ENCODE peak calls at places on chromosomes 12 and 14, in seven cellular contexts. L is suprapubic skin, M is OCI-LY7, P is PC-9, J is breast epithelium, N is kidney, V is cardiac muscle cell. C is an unnamed sample. For H3K9me3 and H3K4me1, the result is how much of the 10 kb centered on the place peaks cover.

GRCh38 chr12:124915249-124916236 is 1.1 kb upstream of the UBC start:
- DNase-seq in N (no peak), P (peak), L (no peak), J (peak), V (peak), M (no peak), C (peak)

GRCh38 chr12:15716566-15716965 is 72.6 kb downstream of the EPS8 start:
- DNase-seq in P (no peak), L (no peak), M (no peak), N (no peak), V (no peak), J (no peak), C (no peak)

GRCh38 chr14:58280954-58281787 is 17.2 kb upstream of the ARID4A start:
- DNase-seq in N (no peak), L (no peak), J (no peak), V (peak), M (no peak), P (peak), C (no peak)

GRCh38 chr14:58776516-58776915 is 138.8 kb downstream of the DACT1 start:
- DNase-seq in V (no peak), J (no peak), L (no peak), N (no peak), M (no peak), P (no peak), C (no peak)

GRCh38 chr12:75378354-75378753 is 12.5 kb upstream of the GLIPR1L2 start:
- DNase-seq in M (no peak), L (no peak), P (no peak), N (no peak), J (no peak), V (peak), C (no peak)

GRCh38 chr12:95674631-95675030 is 115.9 kb downstream of the NTN4 start:
- DNase-seq in J (no peak), L (no peak), P (no peak), N (no peak), V (peak), M (no peak), C (no peak)

GRCh38 chr12:85457026-85457425 is 177.0 kb downstream of the ALX1 start:
- DNase-seq in P (no peak), M (no peak), J (no peak), N (no peak), L (no peak), V (no peak), C (no peak)

GRCh38 chr12:31368666-31369361 is 42.9 kb upstream of the SINHCAF start:
- DNase-seq in M (no peak), L (no peak), J (no peak), V (peak), P (peak), N (no peak), C (no peak)

GRCh38 chr12:56629459-56630179 is 507 bp downstream of the BAZ2A start:
- DNase-seq in M (peak), N (no peak), J (no peak), P (no peak), L (peak), V (peak), C (no peak)

GRCh38 chr12:8077207-8077606 is 4.9 kb upstream of the NECAP1 start:
- DNase-seq in V (no peak), M (no peak), L (no peak), N (no peak), P (peak), J (no peak), C (no peak)

GRCh38 chr14:88986146-88986841 is 161.8 kb downstream of the TTC8 start:
- DNase-seq in M (no peak), P (peak), N (no peak), J (no peak), V (peak), L (no peak), C (no peak)

DNA sequence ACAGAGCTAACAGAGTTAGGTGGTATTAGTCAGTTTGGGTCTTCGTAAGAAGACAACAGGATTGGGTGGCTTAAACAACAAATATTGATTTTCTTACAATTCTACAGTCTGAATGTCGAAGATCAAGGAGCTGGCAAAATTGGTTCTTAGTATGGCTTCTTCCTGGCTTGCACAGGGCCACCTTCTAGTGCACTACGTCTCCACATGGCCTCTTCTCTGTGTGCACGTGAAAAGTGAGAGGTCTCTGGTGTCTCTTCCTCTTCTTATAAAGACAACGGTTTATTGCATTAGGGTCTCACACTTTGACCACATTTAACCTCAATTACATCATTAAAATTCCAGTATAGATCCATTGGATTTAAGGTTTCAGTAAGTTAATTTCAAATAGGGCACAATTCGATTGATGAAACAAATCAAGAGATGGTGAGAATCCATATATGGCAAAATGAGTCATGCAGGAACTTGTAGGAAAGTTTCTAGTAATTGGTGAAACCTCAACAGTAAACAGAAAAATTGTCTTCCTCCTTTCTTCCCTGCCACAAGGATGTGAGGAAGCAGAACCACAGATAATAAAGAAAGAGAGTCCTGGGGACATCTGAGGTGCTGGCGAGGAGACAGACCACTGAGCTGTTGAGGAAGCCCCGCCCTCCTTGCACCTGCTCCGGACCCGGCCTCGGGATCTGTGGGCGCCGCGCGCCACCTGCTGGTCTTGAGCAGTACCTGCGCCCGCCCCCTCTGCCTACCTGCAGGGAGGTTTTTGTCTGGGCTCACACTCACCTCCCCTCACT is 846.7 kb downstream of the TMEM121 start:
- DNase-seq in V (no peak), J (no peak), M (peak), L (no peak), N (peak), P (peak), C (no peak)
- H3K9me3 ChIP-seq in V (under half), J (under half), M (under half), L (under half), N (under half), P (under half), C (under half)

DNA sequence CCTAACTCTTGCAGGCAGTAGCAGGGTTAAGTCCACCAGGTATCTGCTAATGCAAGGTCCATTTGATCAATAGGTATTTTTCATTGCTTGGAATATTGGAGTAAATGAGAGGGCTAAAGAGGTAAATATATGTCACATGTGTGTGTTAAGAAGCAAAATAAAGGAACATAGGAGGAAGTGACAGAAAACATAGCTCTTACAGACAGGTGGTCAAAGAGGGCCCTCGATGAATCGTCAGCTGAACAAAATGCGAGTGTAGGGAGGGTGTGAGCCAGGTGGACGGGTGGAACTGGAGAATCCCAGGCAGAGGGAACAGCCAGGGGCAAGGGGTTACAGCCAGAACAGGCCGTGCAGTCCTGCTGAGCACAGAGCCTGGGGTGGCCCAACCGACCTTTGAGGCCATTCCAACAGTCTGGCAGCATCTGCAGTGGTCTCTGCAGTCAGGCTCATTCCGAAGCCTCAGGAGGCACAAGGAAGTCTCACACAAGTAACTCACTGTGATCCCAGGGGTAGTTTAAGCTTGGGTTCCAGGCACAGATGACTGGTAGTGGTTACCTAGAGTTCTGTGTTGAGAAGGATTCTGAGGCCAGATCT is 43.2 kb downstream of the CCDC88C start:
- DNase-seq in M (peak), L (no peak), J (no peak), V (no peak), P (peak), N (no peak), C (no peak)
- H3K4me3 ChIP-seq in M (peak), L (no peak), J (no peak), V (no peak), P (no peak), N (no peak), C (no peak)

GRCh38 chr12:6693832-6694355 is 4.7 kb upstream of the ZNF384 start:
- DNase-seq in L (no peak), J (no peak), V (no peak), P (no peak), N (no peak), M (no peak), C (no peak)
- H3K4me1 ChIP-seq in L (under half), J (under half), V (under half), P (under half), N (under half), M (half or more), C (under half)

DNA sequence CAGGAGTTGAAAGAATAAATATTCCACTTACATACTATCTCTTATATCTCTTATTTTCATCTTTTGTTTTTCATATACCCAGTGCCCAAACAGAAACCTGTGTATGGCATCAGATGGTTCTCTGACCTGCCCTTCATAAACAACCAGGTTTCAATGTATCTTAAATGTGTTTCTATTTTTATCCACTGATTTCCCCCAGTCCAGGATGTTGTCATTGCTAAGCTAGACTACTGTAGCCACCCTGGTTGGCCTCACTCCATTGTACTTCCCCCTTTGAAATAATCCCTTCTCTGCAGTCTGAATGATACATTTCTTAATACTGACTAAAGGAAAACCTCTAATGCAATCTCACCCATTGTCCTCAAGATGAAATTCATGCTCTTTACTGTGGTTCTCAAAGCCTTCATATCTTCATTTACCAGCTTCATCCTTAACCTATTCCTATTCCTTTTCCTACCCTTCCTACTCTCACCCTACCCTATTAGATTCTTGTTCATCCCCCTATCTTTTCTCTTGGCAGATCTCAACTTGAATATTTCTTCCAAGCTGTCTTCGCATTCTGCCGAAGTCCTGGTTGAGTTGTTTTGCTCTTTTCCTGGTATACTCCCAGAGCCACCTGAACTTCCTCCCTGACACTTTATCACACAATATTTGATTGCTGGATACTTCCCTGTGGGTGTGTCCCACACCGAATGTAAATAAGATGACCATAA is 312.4 kb downstream of the FOXG1 start:
- DNase-seq in N (no peak), J (no peak), M (no peak), V (no peak), L (no peak), P (no peak), C (no peak)
- H3K9me3 ChIP-seq in N (under half), J (under half), M (under half), V (under half), L (under half), P (under half), C (under half)

GRCh38 chr12:77047341-77048202 is 17.8 kb downstream of the E2F7 start:
- DNase-seq in J (no peak), M (no peak), P (no peak), V (no peak), L (no peak), N (no peak), C (no peak)

GRCh38 chr12:77054856-77055255 is 10.5 kb downstream of the E2F7 start:
- DNase-seq in J (no peak), P (no peak), M (no peak), L (no peak), V (peak), N (no peak), C (no peak)

GRCh38 chr12:77053259-77053658 is 12.1 kb downstream of the E2F7 start:
- DNase-seq in N (no peak), P (no peak), M (no peak), J (no peak), V (no peak), L (no peak), C (no peak)

GRCh38 chr12:77045183-77045582 is 20.2 kb downstream of the E2F7 start:
- DNase-seq in N (no peak), J (no peak), L (no peak), V (no peak), P (no peak), M (no peak), C (no peak)

DNA sequence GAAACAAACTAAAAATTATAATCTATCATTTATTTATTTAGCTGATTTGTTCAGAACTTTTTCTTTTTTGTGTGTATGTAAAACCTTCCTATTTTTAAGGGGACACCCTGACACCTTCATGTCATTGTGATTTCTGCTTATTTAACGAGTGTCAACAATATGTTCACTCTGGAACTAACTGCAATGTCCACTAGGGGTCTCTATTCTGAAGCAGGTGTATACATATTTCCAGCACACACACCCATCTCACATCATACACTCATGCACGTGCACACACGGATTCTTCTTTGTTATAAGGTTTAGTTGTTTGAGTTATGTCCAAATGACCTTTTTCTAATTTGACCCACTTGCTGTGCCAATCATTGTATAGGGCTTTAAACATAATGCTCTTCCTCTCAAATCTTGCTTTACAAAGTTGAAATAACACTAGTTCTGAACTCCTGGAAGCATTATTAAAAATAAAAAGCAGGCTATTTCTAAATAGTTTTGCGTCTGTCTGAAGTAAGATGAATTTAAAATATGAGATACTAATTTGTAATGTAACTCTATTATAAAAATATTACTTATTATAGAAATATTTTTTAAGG is 15.5 kb downstream of the E2F7 start:
- DNase-seq in N (no peak), J (no peak), V (peak), L (no peak), M (peak), P (no peak), C (no peak)
- H3K4me3 ChIP-seq in N (no peak), J (no peak), V (no peak), L (no peak), M (no peak), P (no peak), C (no peak)

GRCh38 chr12:113134521-113134951 is 1.0 kb downstream of the RASAL1 start:
- DNase-seq in N (no peak), L (no peak), M (peak), P (no peak), V (no peak), J (no peak), C (no peak)

GRCh38 chr12:113136128-113136989 is 798 bp upstream of the RASAL1 start:
- DNase-seq in J (no peak), L (no peak), V (peak), P (peak), N (peak), M (peak), C (no peak)

GRCh38 chr12:113136990-113137511 is 1.5 kb upstream of the RASAL1 start:
- DNase-seq in J (no peak), L (no peak), M (no peak), N (peak), V (no peak), P (peak), C (no peak)

GRCh38 chr12:113133036-113133435 is 2.5 kb downstream of the RASAL1 start:
- DNase-seq in N (no peak), M (no peak), P (no peak), V (no peak), L (no peak), J (no peak), C (no peak)

DNA sequence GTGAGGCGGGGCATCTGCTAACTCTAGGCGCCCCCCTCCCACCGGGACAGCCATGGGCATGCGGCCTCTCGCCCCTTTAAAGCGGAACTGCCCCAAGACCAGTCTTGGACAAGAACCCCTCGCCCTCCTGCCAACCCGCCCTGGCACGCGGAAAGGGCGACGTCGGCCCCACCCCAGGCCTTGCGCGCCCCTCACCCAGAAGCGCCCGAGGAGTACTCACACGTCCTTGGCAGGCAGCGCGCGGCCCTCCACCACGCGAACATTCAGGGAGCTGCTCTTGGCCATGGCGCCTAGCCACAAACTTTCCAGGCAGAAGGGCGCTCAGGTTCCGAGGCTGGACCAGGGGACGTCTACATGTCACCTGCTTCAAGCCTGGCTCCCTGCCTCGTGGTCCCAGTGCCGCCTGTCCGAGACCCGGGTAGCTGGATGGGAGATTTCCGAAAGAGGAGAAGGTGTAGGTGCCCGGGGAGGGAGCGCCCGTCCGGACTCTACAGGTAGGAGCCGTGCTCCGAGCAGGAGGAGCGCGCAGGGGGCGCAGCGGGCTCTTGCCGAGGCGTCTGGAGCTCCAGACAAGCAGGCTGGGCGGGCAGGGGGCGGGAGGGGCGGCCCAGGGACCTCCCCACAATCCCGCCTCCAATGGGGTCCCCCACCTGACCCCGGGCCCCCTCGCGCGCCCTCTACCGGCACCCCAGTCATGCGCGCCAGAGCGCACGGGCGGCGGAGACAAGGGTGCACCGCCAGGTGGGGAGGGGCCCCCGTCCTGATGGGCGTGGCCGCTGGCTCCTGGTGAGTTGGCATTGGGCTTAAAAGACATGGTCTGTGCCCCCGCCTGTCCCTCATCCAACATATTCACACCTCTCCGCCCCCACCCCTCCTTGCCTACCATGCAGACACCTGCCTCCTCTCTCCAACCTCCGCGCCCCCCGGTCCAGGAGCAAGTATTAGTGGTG is at the start of gene RASAL1:
- DNase-seq in P (peak), N (peak), M (peak), V (no peak), J (no peak), L (no peak), C (no peak)
- H3K4me1 ChIP-seq in P (under half), N (under half), M (half or more), V (under half), J (under half), L (under half), C (under half)

DNA sequence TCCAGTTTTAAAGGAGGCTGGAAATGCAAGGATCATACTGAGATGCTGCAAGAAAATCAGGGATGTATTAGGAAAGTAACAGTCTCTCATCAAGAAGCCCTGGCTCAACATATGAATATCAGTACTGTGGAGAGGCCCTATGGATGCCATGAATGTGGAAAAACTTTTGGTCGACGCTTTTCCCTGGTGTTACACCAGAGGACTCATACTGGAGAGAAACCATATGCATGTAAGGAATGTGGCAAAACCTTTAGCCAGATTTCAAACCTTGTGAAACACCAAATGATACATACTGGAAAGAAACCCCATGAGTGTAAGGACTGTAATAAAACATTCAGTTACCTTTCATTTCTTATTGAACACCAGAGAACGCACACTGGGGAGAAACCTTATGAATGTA is 24.5 kb downstream of the ZNF891 start:
- DNase-seq in V (peak), M (no peak), J (no peak), P (no peak), L (no peak), N (no peak), C (no peak)
- H3K9me3 ChIP-seq in V (under half), M (half or more), J (half or more), P (half or more), L (half or more), N (half or more), C (half or more)

DNA sequence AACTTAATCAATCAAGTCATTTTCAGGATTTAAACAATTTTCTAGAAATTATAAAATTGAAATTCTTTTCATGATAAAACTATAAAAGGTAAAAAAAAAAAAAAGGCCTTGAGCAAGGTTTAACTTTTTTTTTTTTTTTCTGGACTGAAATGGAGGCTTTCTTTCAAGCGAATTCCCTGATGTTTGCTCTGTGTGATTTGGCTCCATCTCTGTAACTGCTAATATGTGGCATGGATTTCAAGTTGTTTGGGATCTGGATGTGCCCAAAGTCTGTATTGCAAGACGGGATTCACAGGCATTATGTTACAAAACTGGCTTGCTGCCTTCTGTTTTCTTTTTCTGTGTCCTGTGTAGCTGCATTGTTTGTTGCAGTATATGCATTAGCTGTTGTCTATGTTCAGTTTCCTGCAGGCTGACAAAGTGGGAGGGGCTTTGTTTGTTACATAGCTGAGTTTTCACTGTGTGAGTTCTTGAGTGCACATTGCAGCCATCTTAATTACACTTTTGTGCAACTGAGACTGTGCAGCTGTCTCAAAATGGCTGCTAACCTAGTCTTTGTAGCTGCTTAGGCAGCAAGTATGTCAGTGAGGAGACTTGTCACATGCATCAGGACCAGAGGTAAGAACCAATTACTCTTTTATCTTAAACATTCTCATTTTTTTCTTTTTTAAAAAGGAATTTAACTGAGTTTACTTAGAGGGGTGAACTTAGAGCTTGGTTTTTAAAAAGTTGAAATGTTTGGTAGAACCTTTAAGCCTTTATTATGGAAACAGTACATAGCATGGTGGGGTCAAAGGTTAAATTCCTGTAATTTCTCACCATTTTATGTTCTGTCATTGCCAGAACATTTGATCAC is 19.5 kb downstream of the ATF7IP start:
- DNase-seq in L (no peak), J (no peak), M (peak), V (peak), P (peak), N (no peak), C (no peak)
- H3K4me3 ChIP-seq in L (peak), J (peak), M (peak), V (peak), P (no peak), N (peak), C (peak)